ENCODE peak calls at places on chromosomes 6 and 20, in five cellular contexts. One of them, this sample, is unnamed.

GRCh38 chr20:20083796-20084195 is 31.5 kb downstream of the CFAP61 start:
- DNase-seq in H1: no peak
- DNase-seq in adrenal gland: no peak
- DNase-seq in lower leg skin: no peak
- DNase-seq in tibial nerve: no peak
- DNase-seq in this sample: no peak

GRCh38 chr6:136464874-136465273 is 85.3 kb downstream of the MAP7 start:
- DNase-seq in H1: no peak
- DNase-seq in adrenal gland: no peak
- DNase-seq in lower leg skin: no peak
- DNase-seq in tibial nerve: no peak
- DNase-seq in this sample: no peak

GRCh38 chr6:61887425-61887824 is 398.6 kb downstream of the KHDRBS2 start:
- DNase-seq in H1: no peak
- DNase-seq in adrenal gland: no peak
- DNase-seq in lower leg skin: no peak
- DNase-seq in tibial nerve: no peak
- DNase-seq in this sample: no peak

GRCh38 chr20:35700625-35701148 is 1.5 kb downstream of the ROMO1 start:
- DNase-seq in H1: no peak
- DNase-seq in adrenal gland: no peak
- DNase-seq in lower leg skin: no peak
- DNase-seq in tibial nerve: no peak
- DNase-seq in this sample: no peak

GRCh38 chr6:105196076-105196475 is 16.3 kb upstream of the POPDC3 start:
- DNase-seq in H1: no peak
- DNase-seq in adrenal gland: no peak
- DNase-seq in lower leg skin: no peak
- DNase-seq in tibial nerve: no peak
- DNase-seq in this sample: no peak

GRCh38 chr6:162123797-162124196 is 603.8 kb downstream of the PRKN start:
- DNase-seq in H1: no peak
- DNase-seq in adrenal gland: no peak
- DNase-seq in lower leg skin: no peak
- DNase-seq in tibial nerve: no peak
- DNase-seq in this sample: no peak

GRCh38 chr6:111761783-111762312 is 111.4 kb downstream of the FYN start:
- DNase-seq in H1: no peak
- DNase-seq in adrenal gland: no peak
- DNase-seq in lower leg skin: no peak
- DNase-seq in tibial nerve: no peak
- DNase-seq in this sample: no peak

GRCh38 chr6:1091905-1092304 is 220.0 kb upstream of the FOXQ1 start:
- DNase-seq in H1: no peak
- DNase-seq in adrenal gland: no peak
- DNase-seq in lower leg skin: no peak
- DNase-seq in tibial nerve: no peak
- DNase-seq in this sample: no peak

GRCh38 chr20:32158943-32159660 is 48.4 kb downstream of the PLAGL2 start:
- DNase-seq in H1: no peak
- DNase-seq in adrenal gland: no peak
- DNase-seq in lower leg skin: no peak
- DNase-seq in tibial nerve: no peak
- DNase-seq in this sample: no peak

GRCh38 chr6:110180228-110181008 is at the start of gene CDC40:
- DNase-seq in H1: no peak
- DNase-seq in adrenal gland: peak; percentile 65
- DNase-seq in lower leg skin: peak; percentile 40
- DNase-seq in tibial nerve: peak; percentile 16
- DNase-seq in this sample: peak; percentile 58

GRCh38 chr6:106557837-106558236 is 71.5 kb downstream of the RTN4IP1 start:
- DNase-seq in H1: no peak
- DNase-seq in adrenal gland: no peak
- DNase-seq in lower leg skin: no peak
- DNase-seq in tibial nerve: no peak
- DNase-seq in this sample: no peak

GRCh38 chr6:168418151-168418551 is 22.8 kb upstream of the SMOC2 start:
- DNase-seq in H1: no peak
- DNase-seq in adrenal gland: no peak
- DNase-seq in lower leg skin: peak; percentile 26
- DNase-seq in tibial nerve: no peak
- DNase-seq in this sample: peak; percentile 46

GRCh38 chr6:151065027-151065815 is 174.5 kb upstream of the AKAP12 start:
- DNase-seq in H1: no peak
- DNase-seq in adrenal gland: no peak
- DNase-seq in lower leg skin: no peak
- DNase-seq in tibial nerve: no peak
- DNase-seq in this sample: no peak

DNA sequence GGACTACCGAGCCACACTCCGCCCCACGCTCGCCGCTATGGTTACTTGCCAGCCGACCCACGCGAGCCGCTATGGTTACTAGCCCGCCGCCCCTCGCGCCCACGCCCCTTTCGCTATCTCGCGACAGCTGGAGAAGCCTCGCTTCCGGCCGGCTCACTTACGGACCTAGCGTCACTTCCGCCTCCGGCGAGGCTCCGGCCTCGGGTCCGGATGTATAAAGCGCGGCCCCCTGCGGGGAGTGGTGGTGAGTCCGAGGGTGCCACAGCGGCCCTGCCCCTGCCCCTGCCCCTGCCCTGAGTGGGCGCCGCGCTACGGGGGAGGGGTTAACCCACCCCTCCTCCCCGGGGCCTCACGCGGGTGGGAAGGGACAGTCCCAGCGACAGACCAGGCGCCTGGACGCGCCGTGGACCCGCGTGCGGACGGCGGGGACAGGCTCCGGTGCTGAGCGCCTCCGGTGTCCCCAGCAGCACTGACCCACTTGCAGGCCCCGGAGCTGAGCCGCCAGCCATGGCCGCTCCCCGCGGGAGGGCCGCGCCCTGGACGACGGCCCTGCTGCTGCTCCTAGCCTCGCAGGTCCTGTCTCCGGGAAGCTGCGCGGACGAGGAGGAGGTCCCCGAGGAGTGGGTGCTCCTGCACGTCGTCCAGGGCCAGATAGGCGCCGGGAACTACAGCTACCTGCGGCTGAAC is at the start of the genes C6orf120 and WDR27:
- DNase-seq in H1: peak; percentile 79
- DNase-seq in adrenal gland: peak; percentile 98
- DNase-seq in lower leg skin: peak; percentile 95
- DNase-seq in tibial nerve: peak; percentile 91
- DNase-seq in this sample: peak; percentile 95
- TF ChIP-seq CTCF in H1: no peak
- TF ChIP-seq CTCF in adrenal gland: no peak
- TF ChIP-seq CTCF in lower leg skin: no peak
- TF ChIP-seq CTCF in tibial nerve: no peak
- TF ChIP-seq CTCF in this sample: no peak

GRCh38 chr20:18587665-18588553 is at the start of gene DTD1:
- DNase-seq in H1: peak; percentile 81
- DNase-seq in adrenal gland: peak; percentile 97
- DNase-seq in lower leg skin: peak; percentile 88
- DNase-seq in tibial nerve: peak; percentile 87
- DNase-seq in this sample: peak; percentile 93
- TF ChIP-seq POLR2A in H1: peak; percentile 41
- TF ChIP-seq POLR2A in adrenal gland: peak; percentile 41
- TF ChIP-seq POLR2A in lower leg skin: no peak
- TF ChIP-seq POLR2A in tibial nerve: peak; percentile 48
- TF ChIP-seq POLR2A in this sample: peak; percentile 56

DNA sequence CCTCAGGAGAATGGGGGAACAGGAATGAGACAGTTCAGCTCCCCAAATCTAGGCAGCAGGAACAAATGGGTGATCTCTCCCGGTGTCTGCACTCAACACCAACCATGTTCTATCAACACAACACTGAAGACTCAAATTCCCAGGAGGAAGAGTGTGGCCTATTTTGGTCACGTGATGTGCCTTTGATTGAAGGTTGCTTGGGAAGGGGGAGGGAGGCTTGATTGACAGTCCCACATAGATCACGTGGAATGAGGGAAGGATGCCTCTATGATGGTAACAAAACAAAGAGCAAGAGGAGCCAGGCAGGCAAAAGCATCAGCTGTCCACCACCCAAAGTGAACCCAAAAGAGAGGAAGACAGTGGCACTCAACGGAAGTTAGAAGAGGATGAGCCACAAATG is 364.8 kb downstream of the KIF16B start:
- DNase-seq in H1: no peak
- DNase-seq in adrenal gland: no peak
- DNase-seq in lower leg skin: no peak
- DNase-seq in tibial nerve: no peak
- DNase-seq in this sample: no peak
- H3K4me3 ChIP-seq in H1: no peak overlapping the region
- H3K4me3 ChIP-seq in adrenal gland: no peak overlapping the region
- H3K4me3 ChIP-seq in lower leg skin: no peak overlapping the region
- H3K4me3 ChIP-seq in tibial nerve: no peak overlapping the region
- H3K4me3 ChIP-seq in this sample: no peak overlapping the region

GRCh38 chr6:139114741-139115140 is 20.1 kb upstream of the HECA start:
- DNase-seq in H1: no peak
- DNase-seq in adrenal gland: no peak
- DNase-seq in lower leg skin: no peak
- DNase-seq in tibial nerve: no peak
- DNase-seq in this sample: no peak

GRCh38 chr6:139112561-139112960 is 22.3 kb upstream of the HECA start:
- DNase-seq in H1: no peak
- DNase-seq in adrenal gland: no peak
- DNase-seq in lower leg skin: no peak
- DNase-seq in tibial nerve: no peak
- DNase-seq in this sample: no peak

GRCh38 chr6:139115980-139116758 is 18.7 kb upstream of the HECA start:
- DNase-seq in H1: no peak
- DNase-seq in adrenal gland: no peak
- DNase-seq in lower leg skin: no peak
- DNase-seq in tibial nerve: no peak
- DNase-seq in this sample: no peak

GRCh38 chr6:139119553-139119952 is 15.3 kb upstream of the HECA start:
- DNase-seq in H1: no peak
- DNase-seq in adrenal gland: no peak
- DNase-seq in lower leg skin: no peak
- DNase-seq in tibial nerve: no peak
- DNase-seq in this sample: no peak

DNA sequence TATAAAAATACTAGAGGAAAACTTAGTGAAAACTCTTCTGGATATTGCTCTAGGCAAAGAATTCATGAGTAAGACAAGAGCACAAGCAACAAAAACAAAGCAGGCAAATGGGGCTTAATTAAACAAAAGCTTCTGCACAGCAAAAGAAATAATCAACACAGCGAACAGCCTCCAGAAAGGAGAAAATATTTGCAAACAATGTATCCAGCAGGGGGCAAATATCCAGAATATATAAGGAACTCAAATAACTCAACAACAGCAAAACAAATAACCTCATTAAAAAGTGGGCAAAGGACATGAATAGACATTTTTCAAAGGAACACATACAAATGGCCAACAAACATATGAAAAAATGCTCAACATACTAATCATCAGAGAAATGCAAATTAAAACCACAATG is 17.1 kb upstream of the HECA start:
- DNase-seq in H1: no peak
- DNase-seq in adrenal gland: no peak
- DNase-seq in lower leg skin: no peak
- DNase-seq in tibial nerve: no peak
- DNase-seq in this sample: no peak
- TF ChIP-seq CTCF in H1: no peak
- TF ChIP-seq CTCF in adrenal gland: no peak
- TF ChIP-seq CTCF in lower leg skin: no peak
- TF ChIP-seq CTCF in tibial nerve: no peak
- TF ChIP-seq CTCF in this sample: no peak

GRCh38 chr6:165662041-165662491 is 975 bp downstream of the PDE10A start:
- DNase-seq in H1: no peak
- DNase-seq in adrenal gland: no peak
- DNase-seq in lower leg skin: no peak
- DNase-seq in tibial nerve: no peak
- DNase-seq in this sample: no peak
- TF ChIP-seq POLR2A in H1: no peak
- TF ChIP-seq POLR2A in adrenal gland: no peak
- TF ChIP-seq POLR2A in lower leg skin: no peak
- TF ChIP-seq POLR2A in tibial nerve: no peak
- TF ChIP-seq POLR2A in this sample: no peak

GRCh38 chr6:42754759-42755158 is 8.9 kb upstream of the TBCC start:
- DNase-seq in H1: no peak
- DNase-seq in adrenal gland: no peak
- DNase-seq in lower leg skin: no peak
- DNase-seq in tibial nerve: no peak
- DNase-seq in this sample: no peak

GRCh38 chr6:42758756-42759430 is 13.0 kb upstream of the TBCC start:
- DNase-seq in H1: no peak
- DNase-seq in adrenal gland: no peak
- DNase-seq in lower leg skin: no peak
- DNase-seq in tibial nerve: no peak
- DNase-seq in this sample: no peak

GRCh38 chr6:42751055-42751454 is 5.2 kb upstream of the TBCC start:
- DNase-seq in H1: no peak
- DNase-seq in adrenal gland: no peak
- DNase-seq in lower leg skin: no peak
- DNase-seq in tibial nerve: no peak
- DNase-seq in this sample: peak; percentile 76

GRCh38 chr6:42761287-42762067 is 15.6 kb upstream of the TBCC start:
- DNase-seq in H1: no peak
- DNase-seq in adrenal gland: peak; percentile 34
- DNase-seq in lower leg skin: no peak
- DNase-seq in tibial nerve: no peak
- DNase-seq in this sample: no peak

DNA sequence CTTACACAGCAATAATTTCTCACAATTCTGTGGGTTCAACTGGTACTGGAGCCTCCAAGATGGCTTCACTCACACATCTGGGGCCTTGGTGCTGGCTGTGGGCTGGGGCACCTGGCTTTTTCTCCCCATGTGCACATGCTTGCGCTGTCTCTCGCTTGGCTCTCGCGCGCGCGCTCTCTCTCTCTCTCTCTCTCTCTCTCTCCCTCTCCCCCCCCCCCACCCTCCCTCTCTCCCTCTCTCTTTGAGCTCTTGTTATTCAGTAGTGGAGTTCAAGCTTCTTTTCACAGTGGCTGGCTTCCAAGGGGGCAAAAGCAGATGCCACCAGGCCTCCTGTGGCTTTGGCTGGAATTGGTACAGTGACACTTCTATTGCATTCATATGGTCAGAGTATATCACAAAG is 10.8 kb upstream of the TBCC start:
- DNase-seq in H1: no peak
- DNase-seq in adrenal gland: no peak
- DNase-seq in lower leg skin: no peak
- DNase-seq in tibial nerve: no peak
- DNase-seq in this sample: no peak
- H3K4me3 ChIP-seq in H1: peak overlapping the region; percentile 37
- H3K4me3 ChIP-seq in adrenal gland: no peak overlapping the region
- H3K4me3 ChIP-seq in lower leg skin: no peak overlapping the region
- H3K4me3 ChIP-seq in tibial nerve: no peak overlapping the region
- H3K4me3 ChIP-seq in this sample: no peak overlapping the region

GRCh38 chr6:158506577-158506976 is 53.3 kb upstream of the TMEM181 start:
- DNase-seq in H1: peak; percentile 70
- DNase-seq in adrenal gland: no peak
- DNase-seq in lower leg skin: no peak
- DNase-seq in tibial nerve: no peak
- DNase-seq in this sample: no peak
- TF ChIP-seq CTCF in H1: peak; percentile 77
- TF ChIP-seq CTCF in adrenal gland: no peak
- TF ChIP-seq CTCF in lower leg skin: no peak
- TF ChIP-seq CTCF in tibial nerve: no peak
- TF ChIP-seq CTCF in this sample: no peak

GRCh38 chr20:34676642-34677373 is at the start of gene PIGU:
- DNase-seq in H1: peak; percentile 74
- DNase-seq in adrenal gland: peak; percentile 95
- DNase-seq in lower leg skin: peak; percentile 92
- DNase-seq in tibial nerve: peak; percentile 85
- DNase-seq in this sample: peak; percentile 91
- TF ChIP-seq POLR2A in H1: peak; percentile 50
- TF ChIP-seq POLR2A in adrenal gland: peak; percentile 74
- TF ChIP-seq POLR2A in lower leg skin: no peak
- TF ChIP-seq POLR2A in tibial nerve: peak; percentile 65
- TF ChIP-seq POLR2A in this sample: peak; percentile 56